ENCODE peak calls at places on chromosomes 16 and 17, in nine cellular contexts. A is gastrocnemius medialis; W is COR-L47; X is activated T-helper 1 cell treated with Interleukin-2 at 50 U/mL for 16 hours; B is neural crest cell; Q is fibroblast of the conjunctiva; U is astrocyte of the hippocampus; Y is SK-N-DZ; P is effector CD4-positive, alpha-beta T cell. N is an unnamed sample.

GRCh38 chr17:69175812-69176517 is 34.3 kb upstream of the ABCA6 start:
- DNase-seq in A (no peak), W (no peak), X (no peak), B (no peak), Q (peak; percentile 93), U (peak; percentile 38), Y (no peak), P (no peak), N (peak; percentile 9)

GRCh38 chr17:68539536-68540469 is 27.6 kb downstream of the PRKAR1A start:
- DNase-seq in A (no peak), W (no peak), X (no peak), B (no peak), Q (peak; percentile 21), U (no peak), Y (no peak), P (no peak), N (no peak)

GRCh38 chr16:59341368-59341767 is 607.3 kb upstream of the GOT2 start:
- DNase-seq in A (no peak), W (no peak), X (no peak), B (no peak), Q (no peak), U (no peak), Y (no peak), P (no peak), N (peak; percentile 29)

GRCh38 chr16:31487076-31487719 is 4.3 kb downstream of the SLC5A2 start:
- DNase-seq in A (no peak), W (no peak), X (no peak), B (no peak), Q (no peak), U (no peak), Y (no peak), P (no peak), N (no peak)

GRCh38 chr16:75703341-75703740 is 2.1 kb upstream of the DUXB start:
- DNase-seq in A (no peak), W (no peak), X (no peak), B (no peak), Q (no peak), U (peak; percentile 42), Y (no peak), P (no peak), N (peak; percentile 24)

GRCh38 chr17:80962356-80963329 is 29.0 kb upstream of the CHMP6 start:
- DNase-seq in A (no peak), W (no peak), X (no peak), B (no peak), Q (no peak), U (no peak), Y (no peak), P (no peak), N (no peak)

GRCh38 chr17:74892013-74892841 is 1.2 kb downstream of the FADS6 start:
- DNase-seq in A (no peak), W (no peak), X (no peak), B (no peak), Q (no peak), U (no peak), Y (no peak), P (no peak), N (no peak)

GRCh38 chr17:76446449-76447231 is 6.3 kb downstream of the UBE2O start:
- DNase-seq in A (peak; percentile 67), W (no peak), X (no peak), B (no peak), Q (no peak), U (peak; percentile 80), Y (no peak), P (no peak), N (peak; percentile 82)

GRCh38 chr17:6506679-6507231 is 49.6 kb downstream of the PITPNM3 start:
- DNase-seq in A (no peak), W (no peak), X (no peak), B (no peak), Q (no peak), U (peak; percentile 80), Y (no peak), P (no peak), N (peak; percentile 98)

GRCh38 chr16:48810803-48811453 is 200.9 kb upstream of the N4BP1 start:
- DNase-seq in A (no peak), W (no peak), X (no peak), B (no peak), Q (no peak), U (no peak), Y (no peak), P (no peak), N (no peak)

GRCh38 chr16:28569011-28569410 is 15.3 kb downstream of the SGF29 start:
- DNase-seq in A (no peak), W (no peak), X (no peak), B (no peak), Q (peak; percentile 8), U (peak; percentile 31), Y (no peak), P (no peak), N (no peak)

GRCh38 chr16:2480948-2481347 is 6.0 kb downstream of the TBC1D24 start:
- DNase-seq in A (no peak), W (no peak), X (no peak), B (no peak), Q (no peak), U (no peak), Y (no peak), P (no peak), N (no peak)

GRCh38 chr16:65312795-65313194 is 190.9 kb upstream of the CDH11 start:
- DNase-seq in A (no peak), W (no peak), X (no peak), B (no peak), Q (no peak), U (no peak), Y (no peak), P (no peak), N (no peak)

GRCh38 chr16:68792465-68793324 is 50.6 kb upstream of the TANGO6 start:
- DNase-seq in A (no peak), W (no peak), X (no peak), B (no peak), Q (no peak), U (peak; percentile 81), Y (no peak), P (no peak), N (peak; percentile 52)

GRCh38 chr17:59331929-59332889 is 754 bp downstream of the YPEL2 start:
- DNase-seq in A (peak; percentile 72), W (no peak), X (no peak), B (no peak), Q (no peak), U (peak; percentile 52), Y (no peak), P (peak; percentile 21), N (peak; percentile 31)

GRCh38 chr16:75260856-75261589 is 9.6 kb upstream of the BCAR1 start:
- DNase-seq in A (no peak), W (no peak), X (no peak), B (no peak), Q (no peak), U (no peak), Y (no peak), P (no peak), N (no peak)

GRCh38 chr17:55742272-55743102 is 8.4 kb upstream of the PCTP start:
- DNase-seq in A (no peak), W (no peak), X (no peak), B (no peak), Q (no peak), U (no peak), Y (no peak), P (no peak), N (no peak)

GRCh38 chr16:49351119-49351518 is 22.5 kb upstream of the C16orf78 start:
- DNase-seq in A (no peak), W (no peak), X (no peak), B (no peak), Q (no peak), U (no peak), Y (no peak), P (no peak), N (no peak)

GRCh38 chr17:78794399-78794798 is 12.3 kb upstream of the CYTH1 start:
- DNase-seq in A (peak; percentile 52), W (no peak), X (no peak), B (no peak), Q (no peak), U (no peak), Y (no peak), P (no peak), N (no peak)

GRCh38 chr17:77872199-77872598 is 86.3 kb upstream of the TNRC6C start:
- DNase-seq in A (no peak), W (no peak), X (no peak), B (no peak), Q (no peak), U (no peak), Y (no peak), P (peak; percentile 13), N (no peak)

GRCh38 chr16:937311-937710 is 33.5 kb downstream of the LMF1 start:
- DNase-seq in A (no peak), W (no peak), X (no peak), B (no peak), Q (no peak), U (no peak), Y (no peak), P (no peak), N (no peak)

GRCh38 chr16:81836279-81837054 is 57.4 kb downstream of the PLCG2 start:
- DNase-seq in A (no peak), W (no peak), X (no peak), B (no peak), Q (no peak), U (no peak), Y (no peak), P (no peak), N (no peak)

GRCh38 chr16:918068-918467 is 52.7 kb downstream of the LMF1 start:
- DNase-seq in A (no peak), W (peak; percentile 57), X (no peak), B (no peak), Q (no peak), U (no peak), Y (no peak), P (no peak), N (no peak)

GRCh38 chr16:54056921-54057320 is 229.7 kb downstream of the IRX3 start:
- DNase-seq in A (no peak), W (no peak), X (no peak), B (no peak), Q (no peak), U (no peak), Y (no peak), P (no peak), N (no peak)

N was measured in myocyte.